ENCODE peak calls at places on chromosomes 12 and 14, in eight cellular contexts. E, W, L, X, T, B, N and H are unnamed samples.

GRCh38 chr12:68794653-68795253 is 13.2 kb upstream of the MDM2 start:
- DNase-seq in E (no peak), W (no peak), L (no peak), X (no peak), T (no peak), B (no peak), N (no peak), H (no peak)

GRCh38 chr12:18895946-18896345 is 158.0 kb downstream of the CAPZA3 start:
- DNase-seq in E (peak; percentile 13), W (no peak), L (no peak), X (peak; percentile 84), T (no peak), B (no peak), N (no peak), H (no peak)

GRCh38 chr12:25591132-25591531 is 38.0 kb upstream of the LMNTD1 start:
- DNase-seq in E (no peak), W (no peak), L (peak; percentile 3), X (peak; percentile 23), T (no peak), B (no peak), N (no peak), H (no peak)

GRCh38 chr12:49922349-49923034 is 18.8 kb upstream of the FAIM2 start:
- DNase-seq in E (no peak), W (no peak), L (no peak), X (no peak), T (no peak), B (no peak), N (no peak), H (no peak)

GRCh38 chr12:59431266-59431665 is 164.6 kb upstream of the SLC16A7 start:
- DNase-seq in E (no peak), W (no peak), L (no peak), X (no peak), T (no peak), B (no peak), N (no peak), H (no peak)

GRCh38 chr14:51458563-51458955 is 193.2 kb upstream of the FRMD6 start:
- DNase-seq in E (no peak), W (no peak), L (no peak), X (no peak), T (peak; percentile 90), B (no peak), N (no peak), H (no peak)

GRCh38 chr12:50937653-50938052 is 14.7 kb upstream of the HIGD1C start:
- DNase-seq in E (no peak), W (no peak), L (no peak), X (no peak), T (no peak), B (no peak), N (no peak), H (no peak)

GRCh38 chr12:101931498-101932326 is 54.3 kb downstream of the DRAM1 start:
- DNase-seq in E (no peak), W (no peak), L (no peak), X (no peak), T (no peak), B (no peak), N (no peak), H (no peak)

GRCh38 chr12:5442251-5443006 is 10.5 kb downstream of the NTF3 start:
- DNase-seq in E (no peak), W (no peak), L (peak; percentile 60), X (peak; percentile 71), T (no peak), B (no peak), N (no peak), H (no peak)

GRCh38 chr12:84694111-84694510 is 218.5 kb downstream of the SLC6A15 start:
- DNase-seq in E (no peak), W (no peak), L (no peak), X (no peak), T (no peak), B (no peak), N (no peak), H (no peak)

GRCh38 chr12:95100264-95101190 is 27.1 kb upstream of the NR2C1 start:
- DNase-seq in E (no peak), W (no peak), L (no peak), X (no peak), T (no peak), B (no peak), N (no peak), H (no peak)

GRCh38 chr12:82015623-82016347 is 256.6 kb upstream of the PPFIA2 start:
- DNase-seq in E (no peak), W (no peak), L (no peak), X (no peak), T (no peak), B (no peak), N (no peak), H (no peak)

GRCh38 chr14:79629891-79630560 is 581.3 kb downstream of the DIO2 start:
- DNase-seq in E (no peak), W (no peak), L (no peak), X (no peak), T (no peak), B (no peak), N (no peak), H (peak; percentile 74)

GRCh38 chr12:2332266-2332665 is 279.5 kb downstream of the CACNA1C start:
- DNase-seq in E (no peak), W (no peak), L (no peak), X (no peak), T (no peak), B (no peak), N (no peak), H (no peak)

GRCh38 chr14:61608245-61609142 is 86.8 kb upstream of the HIF1A start:
- DNase-seq in E (no peak), W (no peak), L (no peak), X (peak; percentile 87), T (no peak), B (no peak), N (peak; percentile 77), H (no peak)

GRCh38 chr12:27550653-27550975 is 26.6 kb downstream of the PPFIBP1 start:
- DNase-seq in E (no peak), W (no peak), L (no peak), X (no peak), T (no peak), B (no peak), N (no peak), H (no peak)

GRCh38 chr14:97031530-97031929 is 234.3 kb downstream of the VRK1 start:
- DNase-seq in E (no peak), W (no peak), L (no peak), X (no peak), T (no peak), B (no peak), N (no peak), H (no peak)

GRCh38 chr12:32820376-32820931 is 64.8 kb upstream of the YARS2 start:
- DNase-seq in E (no peak), W (no peak), L (no peak), X (no peak), T (no peak), B (no peak), N (no peak), H (no peak)

GRCh38 chr14:86363576-86363975 is 833.6 kb downstream of the FLRT2 start:
- DNase-seq in E (no peak), W (no peak), L (no peak), X (no peak), T (no peak), B (no peak), N (no peak), H (no peak)
- TF ChIP-seq CTCF in E (no peak), W (no peak), L (no peak), X (no peak), T (no peak), B (no peak), N (no peak), H (no peak)

DNA sequence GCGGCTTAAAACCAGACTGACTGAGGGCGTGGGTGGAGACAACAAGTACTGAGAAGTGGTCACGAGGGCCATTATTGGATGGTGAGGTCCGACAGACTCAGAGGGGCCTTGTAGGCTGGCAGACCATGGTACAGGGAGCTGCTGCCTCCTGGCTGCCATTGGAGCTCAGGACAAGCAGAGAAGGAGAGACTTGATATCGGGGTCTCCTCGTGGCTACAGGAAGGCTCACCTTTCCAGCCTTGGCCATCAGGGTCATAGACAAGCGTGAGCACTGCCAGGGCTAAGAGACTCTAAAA is 54.2 kb downstream of the FBRSL1 start:
- DNase-seq in E (no peak), W (no peak), L (no peak), X (peak; percentile 30), T (no peak), B (no peak), N (peak; percentile 93), H (no peak)
- H3K27ac ChIP-seq in E (no peak overlapping the region), W (no peak overlapping the region), L (no peak overlapping the region), X (no peak overlapping the region), T (no peak overlapping the region), B (no peak overlapping the region), N (no peak overlapping the region), H (no peak overlapping the region)

GRCh38 chr12:76455582-76456345 is 103.8 kb downstream of the OSBPL8 start:
- DNase-seq in E (no peak), W (no peak), L (peak; percentile 91), X (peak; percentile 60), T (peak; percentile 79), B (no peak), N (no peak), H (peak; percentile 62)
- TF ChIP-seq CTCF in E (peak; percentile 47), W (peak; percentile 55), L (peak; percentile 89), X (peak; percentile 69), T (peak; percentile 76), B (peak; percentile 51), N (peak; percentile 54), H (peak; percentile 65)

GRCh38 chr14:101072070-101072469 is 168.5 kb upstream of the RTL1 start:
- DNase-seq in E (no peak), W (peak; percentile 17), L (no peak), X (no peak), T (no peak), B (no peak), N (no peak), H (no peak)

GRCh38 chr14:101074124-101075024 is 170.9 kb upstream of the RTL1 start:
- DNase-seq in E (no peak), W (no peak), L (no peak), X (no peak), T (no peak), B (no peak), N (no peak), H (peak; percentile 78)

GRCh38 chr14:101072531-101072930 is 169.0 kb upstream of the RTL1 start:
- DNase-seq in E (no peak), W (no peak), L (no peak), X (no peak), T (no peak), B (no peak), N (no peak), H (no peak)

GRCh38 chr14:101073598-101073965 is 170.1 kb upstream of the RTL1 start:
- DNase-seq in E (no peak), W (peak; percentile 24), L (no peak), X (no peak), T (no peak), B (no peak), N (no peak), H (no peak)

DNA sequence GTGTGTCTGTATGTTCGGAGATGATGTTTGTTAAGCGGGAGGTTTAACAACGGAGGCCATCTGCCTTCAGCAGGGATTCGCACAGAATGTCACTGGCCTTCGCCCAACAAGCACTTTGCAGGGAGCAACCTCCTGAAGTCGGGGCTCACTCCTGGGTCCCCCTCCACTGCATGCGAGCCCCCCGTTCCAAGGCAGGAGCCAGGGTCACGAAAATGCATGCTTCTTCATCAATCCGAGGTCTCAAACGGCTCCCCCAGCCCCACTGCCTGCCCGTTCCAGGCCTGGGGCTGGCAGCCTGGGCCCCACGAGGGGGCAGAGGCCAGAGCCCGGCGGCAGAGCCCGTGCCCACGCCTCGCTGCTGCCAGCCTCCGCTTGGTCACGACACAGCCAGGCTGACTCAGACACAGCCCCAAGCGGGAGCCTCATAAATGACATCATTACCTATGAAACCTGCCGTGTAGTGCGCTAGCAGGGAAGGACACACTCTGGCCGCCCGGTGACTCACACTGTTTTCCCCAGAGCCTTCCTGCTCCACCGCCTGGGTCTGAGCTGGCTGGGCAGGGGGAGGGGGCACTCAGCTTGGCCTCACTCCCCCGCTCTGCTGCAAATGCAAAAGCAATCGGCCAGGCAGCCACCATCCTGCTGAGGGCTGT is 169.5 kb upstream of the RTL1 start:
- DNase-seq in E (no peak), W (peak; percentile 53), L (peak; percentile 97), X (peak; percentile 65), T (peak; percentile 88), B (no peak), N (no peak), H (peak; percentile 100)
- H3K27ac ChIP-seq in E (no peak overlapping the region), W (no peak overlapping the region), L (peak overlapping the region; percentile 92), X (no peak overlapping the region), T (peak overlapping the region; percentile 77), B (no peak overlapping the region), N (no peak overlapping the region), H (peak overlapping the region; percentile 42)